ENCODE peak calls at places on chromosome 1, in six cellular contexts. Z is naive thymus-derived CD8-positive, alpha-beta T cell; J is fibroblast of lung; X is B cell; S is activated T-cell treated with anti-CD3 and anti-CD28 coated beads, Interleukin-2, amount 50 U/mL, for 48 hours; F is G401. G is an unnamed sample.

GRCh38 chr1:30928789-30929134 is 20.2 kb upstream of the SDC3 start:
- DNase-seq in S (no peak), J (no peak), Z (no peak), F (no peak), X (no peak), G (no peak)

GRCh38 chr1:171954386-171954785 is 113.1 kb downstream of the DNM3 start:
- DNase-seq in X (no peak), Z (no peak), F (peak), S (no peak), J (no peak), G (peak)

GRCh38 chr1:189782280-189782679 is 695.4 kb downstream of the BRINP3 start:
- DNase-seq in Z (no peak), J (no peak), S (no peak), F (no peak), X (no peak), G (no peak)

GRCh38 chr1:201825245-201825644 is 3.7 kb upstream of the IPO9 start:
- DNase-seq in F (peak), X (no peak), J (no peak), S (no peak), Z (no peak), G (peak)

GRCh38 chr1:107974090-107974489 is 9.1 kb upstream of the VAV3 start:
- DNase-seq in Z (no peak), J (no peak), F (no peak), X (no peak), S (no peak), G (no peak)

GRCh38 chr1:190479028-190479427 is 1.4 kb upstream of the BRINP3 start:
- DNase-seq in F (peak), S (no peak), Z (no peak), J (peak), X (no peak), G (peak)

GRCh38 chr1:182430263-182431068 is 19.5 kb upstream of the RGSL1 start:
- DNase-seq in Z (no peak), S (peak), J (no peak), F (no peak), X (peak), G (no peak)

GRCh38 chr1:2540816-2541492 is 10.9 kb upstream of the HES5 start:
- DNase-seq in Z (no peak), X (no peak), F (no peak), S (no peak), J (no peak), G (no peak)

GRCh38 chr1:183832472-183832871 is 27.6 kb downstream of the RGL1 start:
- DNase-seq in F (no peak), X (no peak), J (no peak), Z (no peak), S (no peak), G (no peak)

G was measured in cerebellar cortex.